ENCODE peak calls at places on chromosomes 16 and 17, in five cellular contexts. W is CD8-positive, alpha-beta T cell; G is stomach; A is sigmoid colon; M is SJCRH30. Q is an unnamed sample. For H3K9me3, the result is how much of the 10 kb centered on the place peaks cover.

GRCh38 chr16:84673203-84673535 is 24.9 kb downstream of the KLHL36 start:
- DNase-seq in W (no peak), G (no peak), A (no peak), M (no peak), Q (no peak)

GRCh38 chr17:37527249-37527851 is 37.7 kb downstream of the DUSP14 start:
- DNase-seq in W (no peak), G (no peak), A (no peak), M (peak), Q (no peak)

GRCh38 chr17:7019839-7020519 is 2.9 kb upstream of the BCL6B start:
- DNase-seq in W (no peak), G (peak), M (peak), A (peak), Q (no peak)

GRCh38 chr16:17469742-17470001 is 1.1 kb downstream of the XYLT1 start:
- DNase-seq in W (no peak), M (no peak), A (no peak), G (no peak), Q (no peak)

GRCh38 chr17:39538875-39539274 is 68.8 kb downstream of the NEUROD2 start:
- DNase-seq in M (no peak), A (no peak), W (no peak), G (no peak), Q (no peak)

GRCh38 chr17:17545031-17545820 is 46.3 kb downstream of the PEMT start:
- DNase-seq in A (no peak), M (no peak), G (no peak), W (no peak), Q (no peak)

GRCh38 chr16:1556254-1556653 is 22.8 kb downstream of the TMEM204 start:
- DNase-seq in A (no peak), W (no peak), G (peak), M (no peak), Q (no peak)

GRCh38 chr16:1024126-1024525 is 42.6 kb downstream of the SOX8 start:
- DNase-seq in A (no peak), G (no peak), M (no peak), W (no peak), Q (no peak)

GRCh38 chr17:44384823-44385286 is 4.6 kb downstream of the ITGA2B start:
- DNase-seq in A (no peak), W (no peak), G (no peak), M (no peak), Q (no peak)

GRCh38 chr16:641326-642188 is at the start of gene MCRIP2:
- DNase-seq in M (peak), G (peak), A (peak), W (peak), Q (no peak)

GRCh38 chr17:68356520-68356919 is 65.2 kb downstream of the ARSG start:
- DNase-seq in M (no peak), W (peak), A (no peak), G (no peak), Q (peak)

GRCh38 chr16:11105038-11105903 is 150.7 kb downstream of the SOCS1 start:
- DNase-seq in G (no peak), A (peak), M (peak), W (no peak), Q (no peak)

GRCh38 chr17:28326114-28326513 is 7.1 kb downstream of the TMEM97 start:
- DNase-seq in M (no peak), G (peak), W (no peak), A (peak), Q (no peak)

GRCh38 chr16:81170824-81171223 is 67.7 kb upstream of the BCO1 start:
- DNase-seq in M (no peak), A (no peak), G (no peak), W (no peak), Q (no peak)

GRCh38 chr17:42333053-42333452 is 44.8 kb downstream of the STAT5A start:
- DNase-seq in G (no peak), A (no peak), W (no peak), M (peak), Q (no peak)

GRCh38 chr16:84315422-84315821 is 20.7 kb downstream of the WFDC1 start:
- DNase-seq in W (no peak), G (no peak), M (no peak), A (peak), Q (no peak)

GRCh38 chr16:85717393-85718152 is 28.8 kb upstream of the GINS2 start:
- DNase-seq in M (peak), W (peak), G (peak), A (peak), Q (peak)

GRCh38 chr17:9647014-9647413 is 1.7 kb downstream of the USP43 start:
- DNase-seq in A (no peak), W (no peak), M (no peak), G (no peak), Q (no peak)

GRCh38 chr16:54630284-54630967 is 300.2 kb upstream of the IRX5 start:
- DNase-seq in G (no peak), A (no peak), W (no peak), M (no peak), Q (no peak)

GRCh38 chr17:42337442-42337841 is 49.1 kb downstream of the STAT5A start:
- DNase-seq in W (peak), M (no peak), G (no peak), A (no peak), Q (peak)

GRCh38 chr17:44164476-44164875 is 6.0 kb upstream of the ASB16 start:
- DNase-seq in G (no peak), M (no peak), W (no peak), A (no peak), Q (no peak)

GRCh38 chr17:72430611-72431432 is 310.0 kb downstream of the SOX9 start:
- DNase-seq in M (peak), G (no peak), W (no peak), A (no peak), Q (no peak)

GRCh38 chr16:1579214-1579613 is 32.7 kb downstream of the IFT140 start:
- DNase-seq in G (no peak), A (no peak), M (no peak), W (no peak), Q (no peak)

GRCh38 chr17:58085039-58085715 is 2.0 kb downstream of the DYNLL2 start:
- DNase-seq in W (no peak), G (no peak), M (no peak), A (no peak), Q (no peak)

GRCh38 chr17:8018436-8018835 is 16.0 kb downstream of the GUCY2D start:
- DNase-seq in A (no peak), M (no peak), W (no peak), G (no peak), Q (no peak)

GRCh38 chr17:1294157-1294717 is 14.8 kb downstream of the TRARG1 start:
- DNase-seq in G (peak), A (no peak), M (no peak), W (peak), Q (peak)

GRCh38 chr17:39845052-39845976 is 18.8 kb downstream of the IKZF3 start:
- DNase-seq in W (no peak), M (peak), G (no peak), A (no peak), Q (no peak)

GRCh38 chr17:8746501-8747236 is 2.0 kb upstream of the CCDC42 start:
- DNase-seq in M (no peak), G (no peak), W (no peak), A (no peak), Q (no peak)

GRCh38 chr17:17538417-17539391 is 42.5 kb upstream of the RASD1 start:
- DNase-seq in W (no peak), M (peak), G (peak), A (no peak), Q (no peak)

GRCh38 chr16:57147381-57148191 is 38.3 kb downstream of the PSME3IP1 start:
- DNase-seq in W (no peak), G (no peak), M (peak), A (peak), Q (no peak)

GRCh38 chr16:68563631-68564366 is 24.7 kb downstream of the ZFP90 start:
- DNase-seq in G (no peak), W (no peak), A (no peak), M (peak), Q (no peak)

DNA sequence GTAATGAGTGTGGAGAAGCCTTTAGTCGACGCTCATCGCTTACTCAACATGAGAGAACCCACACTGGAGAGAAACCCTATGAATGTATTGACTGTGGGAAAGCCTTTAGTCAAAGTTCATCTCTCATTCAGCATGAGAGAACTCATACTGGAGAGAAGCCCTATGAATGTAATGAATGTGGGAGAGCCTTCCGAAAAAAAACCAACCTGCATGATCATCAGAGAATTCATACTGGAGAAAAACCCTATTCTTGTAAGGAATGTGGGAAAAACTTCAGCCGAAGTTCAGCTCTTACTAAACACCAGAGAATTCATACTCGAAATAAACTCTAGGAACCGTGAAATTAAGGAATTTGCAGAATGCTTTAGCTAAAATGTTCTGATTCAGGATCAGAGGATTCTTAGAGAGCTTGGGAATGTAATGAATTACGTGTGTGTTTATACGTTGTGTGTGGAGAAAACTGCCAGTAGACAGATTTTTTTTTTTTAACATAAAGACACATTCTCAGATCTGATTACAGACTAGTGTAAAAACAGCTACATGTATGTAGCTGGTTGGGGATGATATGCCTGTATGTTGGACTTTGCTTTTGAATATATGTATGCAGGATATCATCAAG is 25.4 kb downstream of the ZFP90 start:
- DNase-seq in M (peak), G (no peak), A (no peak), W (no peak), Q (no peak)
- H3K9me3 ChIP-seq in M (under half), G (half or more), A (half or more), W (half or more), Q (under half)

GRCh38 chr17:46949291-46950174 is 26.6 kb downstream of the GOSR2 start:
- DNase-seq in M (peak), W (no peak), G (no peak), A (no peak), Q (no peak)
- H3K9me3 ChIP-seq in M (under half), W (under half), G (under half), A (under half), Q (under half)

GRCh38 chr17:14779236-14779635 is 478.4 kb downstream of the HS3ST3B1 start:
- DNase-seq in G (no peak), A (no peak), W (no peak), M (no peak), Q (no peak)

GRCh38 chr17:14775761-14776492 is 475.0 kb downstream of the HS3ST3B1 start:
- DNase-seq in W (no peak), M (peak), A (no peak), G (no peak), Q (no peak)

GRCh38 chr17:14776791-14777190 is 475.9 kb downstream of the HS3ST3B1 start:
- DNase-seq in A (no peak), M (no peak), W (no peak), G (no peak), Q (no peak)

GRCh38 chr17:14781123-14781522 is 480.2 kb downstream of the HS3ST3B1 start:
- DNase-seq in A (no peak), G (no peak), M (no peak), W (no peak), Q (no peak)

GRCh38 chr17:14780116-14780515 is 479.2 kb downstream of the HS3ST3B1 start:
- DNase-seq in A (no peak), W (no peak), M (no peak), G (no peak), Q (no peak)
- H3K9me3 ChIP-seq in A (under half), W (under half), M (under half), G (under half), Q (under half)

GRCh38 chr17:11558681-11559234 is 39.5 kb upstream of the DNAH9 start:
- DNase-seq in M (no peak), W (no peak), G (no peak), A (no peak), Q (no peak)
- H3K9me3 ChIP-seq in M (under half), W (under half), G (under half), A (under half), Q (under half)

GRCh38 chr16:35557731-35558130 is 2098.3 kb downstream of the TP53TG3F start:
- DNase-seq in G (no peak), W (no peak), A (no peak), M (no peak), Q (no peak)

DNA sequence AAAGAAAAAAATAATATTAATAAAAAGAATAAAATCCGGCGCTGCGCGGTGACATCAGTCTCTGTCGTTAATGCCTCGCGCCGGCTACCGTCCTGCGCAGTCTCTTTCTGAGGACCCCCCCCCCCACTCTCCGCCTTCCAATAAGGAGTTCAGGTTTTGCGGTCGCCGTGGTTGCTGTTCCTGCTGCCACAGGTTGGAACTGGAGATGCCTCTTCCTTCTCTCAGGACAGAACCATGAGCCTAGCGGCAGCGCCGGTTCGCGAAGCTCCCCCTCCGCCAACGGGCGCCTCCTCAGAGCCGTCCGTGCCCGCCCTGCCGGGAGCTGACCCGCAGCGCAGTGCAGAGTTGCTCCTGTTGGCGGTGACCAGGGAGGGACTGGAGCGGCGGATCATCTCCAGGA is 2093.4 kb downstream of the TP53TG3F start:
- DNase-seq in A (no peak), G (no peak), M (no peak), W (no peak), Q (no peak)
- H3K9me3 ChIP-seq in A (under half), G (under half), M (under half), W (under half), Q (under half)

DNA sequence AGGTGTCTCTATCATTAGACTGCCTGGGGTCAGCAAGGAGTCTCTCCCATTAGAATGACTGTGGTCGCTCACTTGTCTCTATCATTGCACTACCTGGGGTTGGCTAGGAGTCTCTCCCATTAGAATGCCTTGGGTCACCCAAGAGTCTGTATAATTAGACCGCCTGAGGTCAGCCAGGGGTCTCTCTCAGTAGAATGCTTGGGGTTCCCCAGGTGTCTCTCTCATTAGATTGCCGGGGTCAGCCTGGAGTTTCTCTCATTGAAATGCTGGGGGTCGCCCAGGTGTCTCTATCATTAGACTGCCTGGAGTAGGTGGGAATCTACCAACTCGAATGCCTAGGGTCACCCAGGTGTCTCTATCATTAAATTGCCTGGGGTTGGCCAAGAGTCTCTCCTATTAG is 2231.6 kb downstream of the TP53TG3F start:
- DNase-seq in M (no peak), W (no peak), G (no peak), A (no peak), Q (no peak)
- H3K9me3 ChIP-seq in M (under half), W (under half), G (under half), A (under half), Q (under half)

GRCh38 chr16:35574011-35574410 is 2114.6 kb downstream of the TP53TG3F start:
- DNase-seq in A (no peak), M (no peak), G (no peak), W (no peak), Q (no peak)

GRCh38 chr16:35573407-35573806 is 2114.0 kb downstream of the TP53TG3F start:
- DNase-seq in M (no peak), A (no peak), W (no peak), G (no peak), Q (no peak)

GRCh38 chr16:35572186-35572585 is 2112.8 kb downstream of the TP53TG3F start:
- DNase-seq in M (no peak), A (no peak), W (no peak), G (no peak), Q (no peak)

GRCh38 chr16:35574454-35575431 is 2115.3 kb downstream of the TP53TG3F start:
- DNase-seq in W (no peak), A (no peak), G (no peak), M (no peak), Q (no peak)

GRCh38 chr16:35575432-35575821 is 2116.0 kb downstream of the TP53TG3F start:
- DNase-seq in M (no peak), A (no peak), G (no peak), W (no peak), Q (no peak)
- H3K9me3 ChIP-seq in M (under half), A (under half), G (under half), W (under half), Q (under half)

Q was measured in T-helper 17 cell.